ENCODE peak calls at places on chromosomes 13 and 19, in five cellular contexts. One of them, this sample, is unnamed. For H3K4me1, the result is how much of the 10 kb centered on the place peaks cover.

GRCh38 chr13:22665531-22665930 is 515.2 kb upstream of the SGCG start:
- DNase-seq in mammary epithelial cell: no peak
- DNase-seq in ovary: no peak
- DNase-seq in A549: no peak
- DNase-seq in breast epithelium: no peak
- DNase-seq in this sample: no peak

GRCh38 chr13:63691474-63691873 is 2275.8 kb upstream of the PCDH20 start:
- DNase-seq in A549: no peak
- DNase-seq in ovary: no peak
- DNase-seq in mammary epithelial cell: no peak
- DNase-seq in breast epithelium: no peak
- DNase-seq in this sample: no peak

GRCh38 chr13:74867460-74867859 is 614.5 kb downstream of the TBC1D4 start:
- DNase-seq in ovary: no peak
- DNase-seq in mammary epithelial cell: peak
- DNase-seq in breast epithelium: no peak
- DNase-seq in A549: no peak
- DNase-seq in this sample: no peak

GRCh38 chr13:107832521-107833095 is 382.7 kb downstream of the LIG4 start:
- DNase-seq in mammary epithelial cell: no peak
- DNase-seq in A549: no peak
- DNase-seq in ovary: no peak
- DNase-seq in breast epithelium: no peak
- DNase-seq in this sample: no peak

GRCh38 chr13:45149964-45150363 is 29.7 kb downstream of the GTF2F2 start:
- DNase-seq in A549: no peak
- DNase-seq in mammary epithelial cell: no peak
- DNase-seq in ovary: no peak
- DNase-seq in breast epithelium: no peak
- DNase-seq in this sample: no peak

GRCh38 chr19:4199699-4200293 is 17.3 kb downstream of the ANKRD24 start:
- DNase-seq in ovary: no peak
- DNase-seq in mammary epithelial cell: no peak
- DNase-seq in breast epithelium: no peak
- DNase-seq in A549: peak
- DNase-seq in this sample: no peak

GRCh38 chr19:50323782-50324133 is 5.4 kb downstream of the KCNC3 start:
- DNase-seq in breast epithelium: no peak
- DNase-seq in ovary: no peak
- DNase-seq in mammary epithelial cell: no peak
- DNase-seq in A549: no peak
- DNase-seq in this sample: no peak

GRCh38 chr13:20326276-20326675 is 94.2 kb upstream of the GJB6 start:
- DNase-seq in A549: no peak
- DNase-seq in breast epithelium: no peak
- DNase-seq in ovary: no peak
- DNase-seq in mammary epithelial cell: no peak
- DNase-seq in this sample: no peak

GRCh38 chr19:23262892-23263291 is 12.7 kb upstream of the ZNF724 start:
- DNase-seq in ovary: no peak
- DNase-seq in breast epithelium: no peak
- DNase-seq in mammary epithelial cell: no peak
- DNase-seq in A549: no peak
- DNase-seq in this sample: no peak

GRCh38 chr13:44506719-44507118 is 69.4 kb downstream of the TSC22D1 start:
- DNase-seq in breast epithelium: no peak
- DNase-seq in ovary: no peak
- DNase-seq in A549: no peak
- DNase-seq in mammary epithelial cell: no peak
- DNase-seq in this sample: no peak

GRCh38 chr19:10767726-10768125 is 49.8 kb downstream of the DNM2 start:
- DNase-seq in A549: no peak
- DNase-seq in ovary: no peak
- DNase-seq in breast epithelium: no peak
- DNase-seq in mammary epithelial cell: no peak
- DNase-seq in this sample: no peak

GRCh38 chr13:90414691-90415596 is 932.5 kb upstream of the MIR17HG start:
- DNase-seq in A549: peak
- DNase-seq in breast epithelium: no peak
- DNase-seq in ovary: no peak
- DNase-seq in mammary epithelial cell: peak
- DNase-seq in this sample: no peak

GRCh38 chr13:38875186-38875875 is 115.3 kb downstream of the STOML3 start:
- DNase-seq in breast epithelium: no peak
- DNase-seq in mammary epithelial cell: no peak
- DNase-seq in A549: no peak
- DNase-seq in ovary: no peak
- DNase-seq in this sample: no peak

GRCh38 chr19:15288146-15288963 is 44.0 kb downstream of the BRD4 start:
- DNase-seq in mammary epithelial cell: peak
- DNase-seq in ovary: no peak
- DNase-seq in A549: no peak
- DNase-seq in breast epithelium: no peak
- DNase-seq in this sample: peak

GRCh38 chr13:54356849-54357248 is 1328.2 kb downstream of the OLFM4 start:
- DNase-seq in A549: no peak
- DNase-seq in ovary: no peak
- DNase-seq in breast epithelium: no peak
- DNase-seq in mammary epithelial cell: no peak
- DNase-seq in this sample: no peak

GRCh38 chr19:7272856-7273578 is 21.2 kb downstream of the INSR start:
- DNase-seq in mammary epithelial cell: no peak
- DNase-seq in A549: no peak
- DNase-seq in ovary: no peak
- DNase-seq in breast epithelium: no peak
- DNase-seq in this sample: no peak

GRCh38 chr19:44600466-44600865 is 12.9 kb upstream of the IGSF23 start:
- DNase-seq in mammary epithelial cell: no peak
- DNase-seq in A549: no peak
- DNase-seq in breast epithelium: no peak
- DNase-seq in ovary: no peak
- DNase-seq in this sample: no peak

GRCh38 chr13:80562423-80562822 is 221.5 kb upstream of the SPRY2 start:
- DNase-seq in mammary epithelial cell: no peak
- DNase-seq in A549: no peak
- DNase-seq in ovary: no peak
- DNase-seq in breast epithelium: no peak
- DNase-seq in this sample: no peak

GRCh38 chr13:76683168-76683567 is 203.0 kb downstream of the KCTD12 start:
- DNase-seq in mammary epithelial cell: no peak
- DNase-seq in A549: no peak
- DNase-seq in ovary: no peak
- DNase-seq in breast epithelium: no peak
- DNase-seq in this sample: no peak

GRCh38 chr19:34224996-34225658 is 29.2 kb upstream of the GARRE1 start:
- DNase-seq in ovary: no peak
- DNase-seq in mammary epithelial cell: peak
- DNase-seq in A549: no peak
- DNase-seq in breast epithelium: no peak
- DNase-seq in this sample: no peak

GRCh38 chr13:33799950-33800592 is 17.9 kb upstream of the RFC3 start:
- DNase-seq in ovary: no peak
- DNase-seq in A549: no peak
- DNase-seq in breast epithelium: no peak
- DNase-seq in mammary epithelial cell: peak
- DNase-seq in this sample: no peak

GRCh38 chr19:16319466-16319865 is 5.2 kb upstream of the KLF2 start:
- DNase-seq in A549: no peak
- DNase-seq in mammary epithelial cell: no peak
- DNase-seq in breast epithelium: no peak
- DNase-seq in ovary: no peak
- DNase-seq in this sample: no peak

GRCh38 chr19:38003427-38004099 is 96.6 kb downstream of the SIPA1L3 start:
- DNase-seq in mammary epithelial cell: peak
- DNase-seq in A549: no peak
- DNase-seq in ovary: peak
- DNase-seq in breast epithelium: peak
- DNase-seq in this sample: peak

GRCh38 chr19:4007021-4007835 is at the start of gene PIAS4:
- DNase-seq in A549: peak
- DNase-seq in breast epithelium: peak
- DNase-seq in ovary: peak
- DNase-seq in mammary epithelial cell: peak
- DNase-seq in this sample: peak

GRCh38 chr19:15251749-15252397 is 19.6 kb upstream of the EPHX3 start:
- DNase-seq in ovary: peak
- DNase-seq in A549: peak
- DNase-seq in breast epithelium: no peak
- DNase-seq in mammary epithelial cell: peak
- DNase-seq in this sample: peak

GRCh38 chr13:22028831-22029230 is 358.0 kb downstream of the FGF9 start:
- DNase-seq in A549: no peak
- DNase-seq in ovary: no peak
- DNase-seq in mammary epithelial cell: no peak
- DNase-seq in breast epithelium: no peak
- DNase-seq in this sample: no peak

GRCh38 chr19:21569497-21569870 is 64.1 kb downstream of the ZNF429 start:
- DNase-seq in mammary epithelial cell: no peak
- DNase-seq in A549: no peak
- DNase-seq in ovary: no peak
- DNase-seq in breast epithelium: no peak
- DNase-seq in this sample: no peak

GRCh38 chr19:17107546-17108452 is 32.2 kb downstream of the MYO9B start:
- DNase-seq in mammary epithelial cell: peak
- DNase-seq in ovary: peak
- DNase-seq in A549: peak
- DNase-seq in breast epithelium: peak
- DNase-seq in this sample: peak

GRCh38 chr19:58571575-58571947 is 1.6 kb downstream of the MZF1 start:
- DNase-seq in ovary: peak
- DNase-seq in breast epithelium: peak
- DNase-seq in mammary epithelial cell: no peak
- DNase-seq in A549: no peak
- DNase-seq in this sample: no peak

GRCh38 chr13:101455863-101456262 is 3.4 kb downstream of the ITGBL1 start:
- DNase-seq in breast epithelium: no peak
- DNase-seq in mammary epithelial cell: peak
- DNase-seq in A549: peak
- DNase-seq in ovary: no peak
- DNase-seq in this sample: no peak

GRCh38 chr19:47284324-47284899 is 9.7 kb downstream of the INAFM1 start:
- DNase-seq in ovary: no peak
- DNase-seq in mammary epithelial cell: peak
- DNase-seq in A549: peak
- DNase-seq in breast epithelium: no peak
- DNase-seq in this sample: no peak

GRCh38 chr19:38037151-38037611 is 130.2 kb downstream of the SIPA1L3 start:
- DNase-seq in breast epithelium: no peak
- DNase-seq in mammary epithelial cell: no peak
- DNase-seq in ovary: no peak
- DNase-seq in A549: no peak
- DNase-seq in this sample: no peak

GRCh38 chr19:51047031-51047335 is 12.2 kb upstream of the KLK12 start:
- DNase-seq in breast epithelium: no peak
- DNase-seq in mammary epithelial cell: no peak
- DNase-seq in ovary: no peak
- DNase-seq in A549: no peak
- DNase-seq in this sample: no peak

GRCh38 chr19:17309962-17310461 is 649 bp downstream of the DDA1 start:
- DNase-seq in A549: no peak
- DNase-seq in mammary epithelial cell: no peak
- DNase-seq in breast epithelium: no peak
- DNase-seq in ovary: no peak
- DNase-seq in this sample: no peak

GRCh38 chr19:38039966-38040365 is 133.0 kb downstream of the SIPA1L3 start:
- DNase-seq in breast epithelium: no peak
- DNase-seq in mammary epithelial cell: peak
- DNase-seq in ovary: no peak
- DNase-seq in A549: peak
- DNase-seq in this sample: no peak

GRCh38 chr13:111999352-111999751 is 67.6 kb upstream of the SOX1 start:
- DNase-seq in breast epithelium: no peak
- DNase-seq in mammary epithelial cell: no peak
- DNase-seq in ovary: no peak
- DNase-seq in A549: no peak
- DNase-seq in this sample: no peak

GRCh38 chr13:64078480-64078936 is 2662.9 kb upstream of the PCDH20 start:
- DNase-seq in A549: no peak
- DNase-seq in ovary: no peak
- DNase-seq in mammary epithelial cell: no peak
- DNase-seq in breast epithelium: no peak
- DNase-seq in this sample: no peak

GRCh38 chr19:4115050-4115817 is 8.7 kb downstream of the MAP2K2 start:
- DNase-seq in breast epithelium: no peak
- DNase-seq in ovary: no peak
- DNase-seq in A549: no peak
- DNase-seq in mammary epithelial cell: no peak
- DNase-seq in this sample: peak

GRCh38 chr19:13066231-13066630 is 36.4 kb downstream of the LYL1 start:
- DNase-seq in ovary: no peak
- DNase-seq in A549: no peak
- DNase-seq in mammary epithelial cell: no peak
- DNase-seq in breast epithelium: no peak
- DNase-seq in this sample: no peak
- H3K4me1 ChIP-seq in ovary: half or more
- H3K4me1 ChIP-seq in A549: under half
- H3K4me1 ChIP-seq in mammary epithelial cell: under half
- H3K4me1 ChIP-seq in breast epithelium: under half
- H3K4me1 ChIP-seq in this sample: half or more

GRCh38 chr13:108987945-108988344 is 358.5 kb downstream of the MYO16 start:
- DNase-seq in mammary epithelial cell: no peak
- DNase-seq in A549: no peak
- DNase-seq in ovary: no peak
- DNase-seq in breast epithelium: no peak
- DNase-seq in this sample: no peak
- TF ChIP-seq CTCF in mammary epithelial cell: no peak
- TF ChIP-seq CTCF in A549: no peak
- TF ChIP-seq CTCF in ovary: no peak
- TF ChIP-seq CTCF in breast epithelium: no peak
- TF ChIP-seq CTCF in this sample: no peak

GRCh38 chr19:1101337-1101698 is 2.5 kb upstream of the GPX4 start:
- DNase-seq in breast epithelium: no peak
- DNase-seq in ovary: no peak
- DNase-seq in A549: no peak
- DNase-seq in mammary epithelial cell: no peak
- DNase-seq in this sample: peak
- H3K4me1 ChIP-seq in breast epithelium: under half
- H3K4me1 ChIP-seq in ovary: under half
- H3K4me1 ChIP-seq in A549: half or more
- H3K4me1 ChIP-seq in mammary epithelial cell: under half
- H3K4me1 ChIP-seq in this sample: half or more

DNA sequence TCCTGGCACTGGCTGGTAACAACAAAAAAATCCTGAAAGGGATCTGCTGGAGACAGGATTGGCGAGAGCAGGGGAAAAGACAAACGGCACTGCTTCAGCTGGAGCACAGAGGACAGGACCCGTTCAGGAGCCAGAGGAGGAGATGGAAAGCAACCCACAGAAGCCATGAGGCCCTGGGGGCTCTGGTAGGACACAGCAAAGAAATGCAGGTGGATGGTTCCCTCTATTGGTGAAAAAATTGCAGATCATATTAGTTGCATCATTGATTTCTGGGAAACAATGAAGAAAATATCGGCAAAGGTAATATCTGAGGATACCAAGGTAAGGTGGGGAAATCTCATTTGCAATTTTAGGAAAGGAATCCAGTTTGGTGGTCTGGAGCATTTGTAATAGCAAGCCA is 25.7 kb upstream of the TPP2 start:
- DNase-seq in A549: no peak
- DNase-seq in ovary: no peak
- DNase-seq in mammary epithelial cell: no peak
- DNase-seq in breast epithelium: no peak
- DNase-seq in this sample: no peak
- TF ChIP-seq CTCF in A549: no peak
- TF ChIP-seq CTCF in ovary: no peak
- TF ChIP-seq CTCF in mammary epithelial cell: peak
- TF ChIP-seq CTCF in breast epithelium: no peak
- TF ChIP-seq CTCF in this sample: no peak